ENCODE peak calls at places on chromosome 18, in five cellular contexts. H, L, E, V and F are unnamed samples.

GRCh38 chr18:33757037-33757436 is 179.0 kb downstream of the ASXL3 start:
- DNase-seq in V (peak), L (no peak), E (no peak), H (peak), F (no peak)

GRCh38 chr18:52716926-52717325 is 376.9 kb downstream of the DCC start:
- DNase-seq in E (no peak), L (no peak), V (no peak), H (peak), F (no peak)

GRCh38 chr18:500556-501405 is at the start of gene COLEC12:
- DNase-seq in E (peak), V (peak), H (peak), L (no peak), F (no peak)

GRCh38 chr18:56709463-56709862 is 58.3 kb downstream of the WDR7 start:
- DNase-seq in L (peak), E (no peak), V (peak), H (peak), F (peak)

GRCh38 chr18:23964282-23965238 is 50.0 kb upstream of the TTC39C start:
- DNase-seq in H (no peak), V (no peak), E (no peak), L (peak), F (no peak)

GRCh38 chr18:3395466-3395865 is 54.5 kb upstream of the TGIF1 start:
- DNase-seq in H (no peak), V (no peak), E (no peak), L (no peak), F (no peak)

GRCh38 chr18:9905401-9905922 is 8.4 kb upstream of the VAPA start:
- DNase-seq in E (no peak), L (no peak), H (peak), V (no peak), F (no peak)

GRCh38 chr18:79395308-79395640 is 456 bp upstream of the NFATC1 start:
- DNase-seq in E (no peak), H (no peak), V (no peak), L (no peak), F (no peak)

GRCh38 chr18:51490860-51491259 is 293.4 kb upstream of the MEX3C start:
- DNase-seq in V (no peak), H (no peak), E (no peak), L (no peak), F (no peak)

GRCh38 chr18:24138281-24138883 is 480 bp upstream of the CABYR start:
- DNase-seq in V (no peak), E (no peak), H (no peak), L (no peak), F (no peak)

GRCh38 chr18:42001801-42002200 is 46.8 kb downstream of the PIK3C3 start:
- DNase-seq in V (peak), L (no peak), E (no peak), H (no peak), F (no peak)

GRCh38 chr18:69408522-69408921 is 7.8 kb downstream of the DOK6 start:
- DNase-seq in V (no peak), H (no peak), L (no peak), E (no peak), F (no peak)

GRCh38 chr18:43917487-43917886 is 640.2 kb upstream of the SYT4 start:
- DNase-seq in L (no peak), E (no peak), H (no peak), V (no peak), F (no peak)

GRCh38 chr18:75454022-75454795 is 26.7 kb upstream of the SMIM21 start:
- DNase-seq in H (peak), V (no peak), L (no peak), E (no peak), F (no peak)

GRCh38 chr18:75456277-75456676 is 28.8 kb upstream of the SMIM21 start:
- DNase-seq in V (no peak), H (peak), E (no peak), L (no peak), F (no peak)

GRCh38 chr18:75455249-75456183 is 28.0 kb upstream of the SMIM21 start:
- DNase-seq in V (peak), L (no peak), E (no peak), H (peak), F (no peak)
- H3K4me3 ChIP-seq in V (peak), L (no peak), E (peak), H (peak), F (peak)

GRCh38 chr18:48962252-48962856 is 11.6 kb upstream of the SMAD7 start:
- DNase-seq in E (no peak), V (no peak), L (no peak), H (no peak), F (no peak)

GRCh38 chr18:48963555-48964480 is 13.1 kb upstream of the SMAD7 start:
- DNase-seq in H (no peak), V (peak), L (no peak), E (no peak), F (no peak)

GRCh38 chr18:48961547-48961946 is 10.8 kb upstream of the SMAD7 start:
- DNase-seq in H (no peak), L (no peak), V (peak), E (no peak), F (no peak)

GRCh38 chr18:48959921-48960920 is 9.5 kb upstream of the SMAD7 start:
- DNase-seq in E (no peak), V (peak), H (no peak), L (no peak), F (no peak)

GRCh38 chr18:48962857-48963554 is 12.2 kb upstream of the SMAD7 start:
- DNase-seq in E (no peak), L (no peak), V (peak), H (no peak), F (no peak)
- TF ChIP-seq CTCF in E (no peak), L (no peak), V (peak), H (no peak), F (no peak)

GRCh38 chr18:63161728-63162195 is 157.8 kb downstream of the BCL2 start:
- DNase-seq in L (no peak), V (peak), H (peak), E (peak), F (peak)
- H3K4me3 ChIP-seq in L (no peak), V (no peak), H (no peak), E (no peak), F (no peak)

GRCh38 chr18:36652503-36652902 is 176.3 kb downstream of the TPGS2 start:
- DNase-seq in V (no peak), E (no peak), H (no peak), L (no peak), F (no peak)

GRCh38 chr18:36650906-36651305 is 177.9 kb downstream of the TPGS2 start:
- DNase-seq in E (no peak), L (no peak), H (no peak), V (no peak), F (no peak)

GRCh38 chr18:36648803-36649202 is 180.0 kb downstream of the TPGS2 start:
- DNase-seq in E (no peak), L (no peak), H (no peak), V (no peak), F (no peak)

GRCh38 chr18:36650206-36650605 is 178.6 kb downstream of the TPGS2 start:
- DNase-seq in V (no peak), E (no peak), L (no peak), H (no peak), F (no peak)

DNA sequence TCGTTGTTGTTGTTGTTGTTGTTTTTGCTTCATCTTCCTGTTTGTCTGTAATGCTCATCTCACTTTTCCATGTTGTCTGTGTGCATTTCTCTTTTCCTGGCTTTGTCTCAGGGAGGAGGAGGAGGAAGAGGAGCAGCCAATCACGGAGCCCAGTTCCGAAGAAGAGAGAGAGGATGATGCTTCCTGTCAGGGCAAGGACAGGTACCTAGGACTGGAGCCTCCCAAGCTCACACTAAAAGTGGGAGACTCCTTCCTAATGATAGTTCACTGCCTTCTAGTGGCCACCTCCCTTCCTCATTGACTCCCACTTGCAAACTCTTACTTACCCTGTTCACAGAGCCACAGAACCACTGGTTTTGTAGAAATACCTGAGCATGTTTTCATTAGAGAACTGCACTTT is 179.6 kb downstream of the TPGS2 start:
- DNase-seq in L (no peak), H (no peak), V (no peak), E (no peak), F (no peak)
- TF ChIP-seq CTCF in L (no peak), H (no peak), V (no peak), E (no peak), F (no peak)

GRCh38 chr18:13219576-13219975 is 1.0 kb downstream of the LDLRAD4 start:
- DNase-seq in E (no peak), H (no peak), V (no peak), L (no peak), F (no peak)

GRCh38 chr18:13220326-13220991 is 1.9 kb downstream of the LDLRAD4 start:
- DNase-seq in E (no peak), L (no peak), H (peak), V (peak), F (no peak)

GRCh38 chr18:13218376-13219011 is at the start of gene LDLRAD4:
- DNase-seq in L (no peak), V (peak), E (no peak), H (no peak), F (no peak)

GRCh38 chr18:13217971-13218375 is 587 bp upstream of the LDLRAD4 start:
- DNase-seq in V (peak), H (no peak), L (no peak), E (no peak), F (no peak)

GRCh38 chr18:13219012-13219396 is 444 bp downstream of the LDLRAD4 start:
- DNase-seq in L (no peak), H (no peak), V (no peak), E (no peak), F (no peak)
- H3K4me3 ChIP-seq in L (no peak), H (no peak), V (no peak), E (no peak), F (no peak)

GRCh38 chr18:6938003-6938402 is 179.6 kb downstream of the LAMA1 start:
- DNase-seq in V (no peak), E (no peak), H (no peak), L (no peak), F (no peak)
- TF ChIP-seq CTCF in V (no peak), E (no peak), H (no peak), L (no peak), F (no peak)

DNA sequence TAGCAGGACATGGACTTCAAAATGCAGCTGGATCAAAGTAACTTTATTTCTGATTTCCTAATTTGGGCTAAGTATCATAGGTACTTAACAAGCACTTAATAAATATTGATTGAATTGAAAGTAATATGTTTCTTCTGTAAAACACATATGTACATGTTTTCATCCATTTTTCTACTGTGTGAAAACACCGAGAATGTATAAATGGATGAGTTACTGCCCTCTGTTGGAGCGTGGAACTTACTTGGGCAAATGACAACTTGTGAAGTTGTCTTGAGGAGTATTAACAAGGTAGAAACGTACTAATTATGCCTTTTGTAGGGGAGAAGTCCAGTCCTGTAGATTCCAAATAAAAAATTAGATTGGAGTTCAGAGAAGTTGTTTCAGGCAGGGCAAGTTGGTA is 87.2 kb downstream of the PHLPP1 start:
- DNase-seq in E (no peak), L (no peak), H (peak), V (no peak), F (no peak)
- H3K4me3 ChIP-seq in E (no peak), L (no peak), H (no peak), V (no peak), F (no peak)

GRCh38 chr18:75638223-75638596 is 210.7 kb upstream of the SMIM21 start:
- DNase-seq in E (no peak), V (peak), H (peak), L (no peak), F (no peak)
- TF ChIP-seq CTCF in E (no peak), V (no peak), H (peak), L (no peak), F (peak)